ENCODE peak calls at places on chromosomes 11 and 22, in seven cellular contexts. P, S, I, J, F, D and V are unnamed samples.

GRCh38 chr11:117070016-117070415 is 28.2 kb downstream of the SIK3 start:
- DNase-seq in S (peak; percentile 54), I (no peak), D (no peak), F (no peak), J (no peak), P (no peak), V (no peak)

GRCh38 chr11:10638285-10638684 is 55.3 kb downstream of the IRAG1 start:
- DNase-seq in S (peak; percentile 58), I (peak; percentile 81), J (no peak), P (no peak), F (no peak), D (no peak), V (no peak)

GRCh38 chr11:30282289-30282631 is 40.6 kb upstream of the ARL14EP start:
- DNase-seq in D (no peak), I (no peak), P (no peak), S (no peak), F (no peak), J (peak; percentile 29), V (no peak)

GRCh38 chr22:39994566-39995345 is at the start of gene FAM83F:
- DNase-seq in S (no peak), I (no peak), F (peak; percentile 78), P (peak; percentile 69), J (peak; percentile 76), D (no peak), V (peak; percentile 68)

GRCh38 chr22:28813772-28814518 is 13.6 kb upstream of the XBP1 start:
- DNase-seq in D (no peak), J (peak; percentile 59), F (no peak), I (peak; percentile 69), P (peak; percentile 94), S (no peak), V (peak; percentile 75)

GRCh38 chr22:39815882-39816395 is 77.6 kb downstream of the ENTHD1 start:
- DNase-seq in I (no peak), S (peak; percentile 41), D (no peak), F (no peak), J (no peak), P (no peak), V (no peak)

GRCh38 chr11:16982256-16982671 is 31.9 kb downstream of the PLEKHA7 start:
- DNase-seq in P (peak; percentile 74), S (no peak), I (no peak), D (no peak), J (no peak), F (no peak), V (no peak)

GRCh38 chr11:22795914-22796313 is 33.7 kb downstream of the SVIP start:
- DNase-seq in F (no peak), P (no peak), S (no peak), I (no peak), D (no peak), J (no peak), V (no peak)

GRCh38 chr11:88543902-88544655 is 206.5 kb upstream of the CTSC start:
- DNase-seq in S (peak; percentile 97), P (peak; percentile 82), I (peak; percentile 84), F (peak; percentile 91), D (peak; percentile 70), J (peak; percentile 80), V (peak; percentile 84)

GRCh38 chr11:99325807-99326206 is 305.1 kb downstream of the CNTN5 start:
- DNase-seq in I (no peak), D (peak; percentile 23), F (peak; percentile 91), S (peak; percentile 4), P (no peak), J (no peak), V (no peak)

GRCh38 chr11:128733440-128734115 is 39.7 kb downstream of the FLI1 start:
- DNase-seq in J (no peak), S (peak; percentile 36), P (no peak), F (peak; percentile 15), I (no peak), D (no peak), V (no peak)
- H3K4me3 ChIP-seq in J (no peak overlapping the region), S (no peak overlapping the region), P (no peak overlapping the region), F (no peak overlapping the region), I (no peak overlapping the region), D (no peak overlapping the region), V (no peak overlapping the region)

DNA sequence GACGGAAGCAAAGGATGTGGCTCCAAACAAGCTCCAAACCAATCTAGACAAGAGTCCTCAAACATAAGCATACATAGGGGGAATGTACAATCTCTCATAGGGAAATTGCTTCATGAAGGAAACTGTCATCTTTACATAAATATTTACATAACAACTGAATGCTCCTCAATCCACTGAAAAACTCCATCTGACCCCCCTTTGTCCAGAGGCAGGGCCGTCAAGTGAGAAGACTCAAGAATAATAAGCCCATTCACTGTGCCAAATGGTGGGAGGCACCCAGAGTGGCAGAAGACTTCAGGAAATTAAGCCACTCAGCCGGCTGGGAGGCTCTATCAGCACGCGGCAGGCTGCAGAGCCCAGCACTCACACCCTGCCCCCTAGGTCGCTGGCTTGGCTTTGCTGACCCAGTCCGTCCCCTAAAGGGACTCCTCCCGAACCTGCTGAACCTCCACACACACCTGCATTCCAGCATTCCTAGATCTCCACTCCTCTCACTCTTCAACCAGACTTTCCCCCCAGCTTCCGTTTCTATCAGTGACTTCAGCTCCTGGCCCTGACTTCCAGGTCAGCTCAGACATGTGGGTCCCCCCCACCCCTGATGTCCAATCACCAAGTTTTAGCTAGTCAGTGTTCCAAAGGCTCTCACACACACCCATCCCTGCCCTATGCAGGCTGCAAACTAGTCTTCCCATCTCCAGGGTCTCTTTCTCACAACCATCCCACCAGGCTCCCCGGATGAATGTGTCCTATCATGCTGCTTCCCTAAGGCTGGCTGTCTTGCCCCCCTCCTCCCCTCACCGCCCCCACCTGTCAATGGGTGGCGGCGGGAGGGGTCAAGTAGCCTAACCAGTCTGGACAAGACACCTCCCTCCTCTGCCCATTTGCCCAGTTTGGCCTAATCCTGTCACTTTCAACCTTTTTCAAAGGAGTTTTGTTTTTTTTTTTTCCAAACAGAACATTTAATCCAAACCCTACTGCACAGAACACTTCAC is 11.3 kb downstream of the VPS37C start:
- DNase-seq in D (no peak), P (peak; percentile 42), F (peak; percentile 8), I (no peak), S (no peak), J (peak; percentile 79), V (no peak)
- H3K4me3 ChIP-seq in D (no peak overlapping the region), P (no peak overlapping the region), F (no peak overlapping the region), I (no peak overlapping the region), S (no peak overlapping the region), J (no peak overlapping the region), V (no peak overlapping the region)

GRCh38 chr22:44550666-44551491 is 52.8 kb upstream of the RTL6 start:
- DNase-seq in P (peak; percentile 31), I (peak; percentile 61), S (peak; percentile 96), D (peak; percentile 37), F (peak; percentile 38), J (peak; percentile 91), V (peak; percentile 63)
- H3K4me3 ChIP-seq in P (no peak overlapping the region), I (peak overlapping the region; percentile 10), S (peak overlapping the region; percentile 26), D (peak overlapping the region; percentile 50), F (no peak overlapping the region), J (peak overlapping the region; percentile 35), V (no peak overlapping the region)

GRCh38 chr11:107928046-107928766 is at the start of gene RAB39A:
- DNase-seq in J (peak; percentile 93), D (peak; percentile 10), F (peak; percentile 94), P (peak; percentile 97), S (peak; percentile 85), I (peak; percentile 87), V (peak; percentile 92)

GRCh38 chr11:107924306-107924705 is 3.9 kb upstream of the RAB39A start:
- DNase-seq in I (no peak), D (no peak), S (no peak), J (no peak), P (no peak), F (no peak), V (no peak)

GRCh38 chr11:107929611-107930200 is 1.5 kb downstream of the RAB39A start:
- DNase-seq in F (no peak), D (no peak), I (no peak), P (peak; percentile 20), J (no peak), S (no peak), V (no peak)

GRCh38 chr11:107928767-107929507 is 689 bp downstream of the RAB39A start:
- DNase-seq in I (peak; percentile 65), S (no peak), P (peak; percentile 20), F (no peak), J (peak; percentile 71), D (no peak), V (peak; percentile 27)

GRCh38 chr11:107927559-107927958 is 689 bp upstream of the RAB39A start:
- DNase-seq in P (no peak), S (no peak), F (no peak), D (no peak), J (no peak), I (no peak), V (no peak)
- H3K4me3 ChIP-seq in P (no peak overlapping the region), S (no peak overlapping the region), F (peak overlapping the region; percentile 30), D (no peak overlapping the region), J (peak overlapping the region; percentile 59), I (no peak overlapping the region), V (peak overlapping the region; percentile 43)